ENCODE peak calls at places on chromosomes 6 and 20, in ten cellular contexts. K is neural crest cell; U is stimulated activated CD4-positive, alpha-beta T cell treated with anti-CD3 and anti-CD28 coated beads, Interleukin-1b, Interleukin-23, amount 100 ng/mL, for 1 hour; J is NCI-H2171; E is activated CD4-positive, alpha-beta T cell treated with anti-CD3 and anti-CD28 coated beads for 4 hours; B is WTC11; I is AG09319; Y is GM12891; H is CD4-positive, CD25-positive, alpha-beta regulatory T cell; V is uterus. S is an unnamed sample.

GRCh38 chr6:13811627-13812358 is 2.6 kb downstream of the MCUR1 start:
- DNase-seq in E (no peak), Y (no peak), I (no peak), U (no peak), H (no peak), J (no peak), K (no peak), V (peak), B (no peak), S (no peak)

GRCh38 chr6:33593414-33593727 is 13.3 kb upstream of the BAK1 start:
- DNase-seq in E (no peak), H (no peak), B (no peak), Y (no peak), J (no peak), I (no peak), U (no peak), V (no peak), K (no peak), S (no peak)

GRCh38 chr20:59985864-59986263 is 27.6 kb downstream of the CDH26 start:
- DNase-seq in I (no peak), H (no peak), J (peak), B (no peak), E (no peak), U (no peak), K (no peak), V (no peak), Y (no peak), S (no peak)

GRCh38 chr6:95685817-95686216 is 108.5 kb downstream of the MANEA start:
- DNase-seq in J (no peak), V (no peak), I (no peak), U (no peak), H (no peak), B (no peak), E (no peak), Y (no peak), K (no peak), S (no peak)

GRCh38 chr6:136344420-136344819 is 54.8 kb upstream of the BCLAF1 start:
- DNase-seq in U (no peak), K (no peak), J (no peak), B (no peak), V (no peak), Y (no peak), I (peak), H (no peak), E (no peak), S (no peak)

GRCh38 chr6:43746613-43747101 is 23.4 kb upstream of the VEGFA start:
- DNase-seq in H (no peak), U (no peak), K (no peak), Y (no peak), B (no peak), V (no peak), J (no peak), E (no peak), I (no peak), S (no peak)

GRCh38 chr6:143139239-143139784 is 78.6 kb downstream of the AIG1 start:
- DNase-seq in H (no peak), Y (no peak), E (no peak), J (no peak), K (no peak), U (no peak), I (no peak), B (no peak), V (no peak), S (no peak)

GRCh38 chr6:30787954-30788353 is 43.6 kb upstream of the IER3 start:
- DNase-seq in U (no peak), J (no peak), E (no peak), V (no peak), I (no peak), H (no peak), Y (no peak), K (no peak), B (no peak), S (no peak)

GRCh38 chr20:57772349-57772964 is 62.6 kb upstream of the PMEPA1 start:
- DNase-seq in V (no peak), J (peak), H (peak), I (peak), U (no peak), K (no peak), E (peak), B (peak), Y (no peak), S (peak)

GRCh38 chr6:42131531-42131930 is 10.9 kb downstream of the C6orf132 start:
- DNase-seq in U (no peak), H (no peak), I (no peak), V (no peak), J (no peak), B (no peak), Y (no peak), E (no peak), K (no peak), S (no peak)

GRCh38 chr6:13357551-13358075 is 29.3 kb upstream of the TBC1D7 start:
- DNase-seq in K (peak), J (peak), I (no peak), B (peak), Y (no peak), U (no peak), E (no peak), V (no peak), H (no peak), S (no peak)

GRCh38 chr20:3785240-3786125 is 1.1 kb downstream of the CENPB start:
- DNase-seq in U (no peak), I (no peak), J (no peak), E (no peak), H (no peak), Y (no peak), B (peak), V (no peak), K (no peak), S (no peak)

GRCh38 chr6:166572370-166573261 is 13.9 kb downstream of the RAMACL start:
- DNase-seq in H (no peak), V (no peak), U (no peak), K (no peak), J (no peak), Y (no peak), E (no peak), B (peak), I (no peak), S (no peak)

GRCh38 chr6:67535946-67536345 is 1099.1 kb upstream of the ADGRB3 start:
- DNase-seq in U (no peak), V (no peak), J (no peak), E (no peak), Y (no peak), B (no peak), I (no peak), K (no peak), H (no peak), S (no peak)

GRCh38 chr20:39253051-39253682 is 291.0 kb downstream of the DHX35 start:
- DNase-seq in I (no peak), K (no peak), H (no peak), J (no peak), V (no peak), Y (no peak), U (no peak), B (no peak), E (no peak), S (no peak)

GRCh38 chr20:23268792-23269354 is 81.7 kb upstream of the NXT1 start:
- DNase-seq in H (no peak), J (no peak), I (no peak), U (no peak), K (no peak), Y (no peak), E (no peak), B (no peak), V (no peak), S (no peak)

GRCh38 chr6:105370316-105370715 is 32.6 kb downstream of the PREP start:
- DNase-seq in B (no peak), V (no peak), J (no peak), H (no peak), Y (no peak), E (no peak), I (no peak), U (no peak), K (no peak), S (no peak)

GRCh38 chr6:170236131-170236851 is 54.6 kb downstream of the DLL1 start:
- DNase-seq in K (no peak), J (no peak), V (peak), Y (no peak), I (no peak), B (no peak), U (no peak), H (no peak), E (no peak), S (no peak)

S was measured in HuH-7.5.